ENCODE peak calls at places on chromosomes 2 and 18, in five cellular contexts. One of them, this sample, is unnamed. For H3K4me1 and H3K27me3, the result is how much of the 10 kb centered on the place peaks cover.

GRCh38 chr2:1236596-1236995 is 176.7 kb upstream of the TPO start:
- DNase-seq in A673: no peak
- DNase-seq in ovary: no peak
- DNase-seq in mammary epithelial cell: no peak
- DNase-seq in uterus: no peak
- DNase-seq in this sample: no peak

GRCh38 chr2:33240178-33240577 is 236.3 kb upstream of the RASGRP3 start:
- DNase-seq in mammary epithelial cell: peak
- DNase-seq in uterus: no peak
- DNase-seq in A673: no peak
- DNase-seq in ovary: no peak
- DNase-seq in this sample: no peak

GRCh38 chr2:15636972-15637785 is 45.5 kb downstream of the DDX1 start:
- DNase-seq in mammary epithelial cell: peak
- DNase-seq in uterus: peak
- DNase-seq in A673: peak
- DNase-seq in ovary: peak
- DNase-seq in this sample: peak

GRCh38 chr2:14401838-14402237 is 230.7 kb upstream of the LRATD1 start:
- DNase-seq in ovary: no peak
- DNase-seq in A673: no peak
- DNase-seq in mammary epithelial cell: no peak
- DNase-seq in uterus: peak
- DNase-seq in this sample: no peak

GRCh38 chr2:43406643-43407042 is 180.2 kb upstream of the ZFP36L2 start:
- DNase-seq in uterus: no peak
- DNase-seq in ovary: no peak
- DNase-seq in mammary epithelial cell: no peak
- DNase-seq in A673: no peak
- DNase-seq in this sample: no peak

GRCh38 chr18:42113529-42114191 is 158.6 kb downstream of the PIK3C3 start:
- DNase-seq in uterus: no peak
- DNase-seq in mammary epithelial cell: peak
- DNase-seq in A673: peak
- DNase-seq in ovary: no peak
- DNase-seq in this sample: no peak

GRCh38 chr2:66428986-66429612 is 5.8 kb upstream of the MEIS1 start:
- DNase-seq in uterus: peak
- DNase-seq in mammary epithelial cell: peak
- DNase-seq in ovary: peak
- DNase-seq in A673: peak
- DNase-seq in this sample: peak

GRCh38 chr2:142131016-142131714 is at the start of gene LRP1B:
- DNase-seq in mammary epithelial cell: peak
- DNase-seq in ovary: no peak
- DNase-seq in A673: peak
- DNase-seq in uterus: no peak
- DNase-seq in this sample: no peak

GRCh38 chr2:215796160-215796559 is 217.2 kb downstream of the MREG start:
- DNase-seq in ovary: no peak
- DNase-seq in uterus: peak
- DNase-seq in mammary epithelial cell: peak
- DNase-seq in A673: peak
- DNase-seq in this sample: no peak

GRCh38 chr2:241844831-241845578 is 13.7 kb downstream of the PDCD1 start:
- DNase-seq in A673: no peak
- DNase-seq in uterus: peak
- DNase-seq in mammary epithelial cell: no peak
- DNase-seq in ovary: no peak
- DNase-seq in this sample: peak

GRCh38 chr18:73668051-73668450 is 479.6 kb downstream of the FBXO15 start:
- DNase-seq in A673: no peak
- DNase-seq in mammary epithelial cell: no peak
- DNase-seq in uterus: no peak
- DNase-seq in ovary: no peak
- DNase-seq in this sample: no peak

GRCh38 chr2:133568172-133568571 is at the start of gene NCKAP5:
- DNase-seq in ovary: no peak
- DNase-seq in uterus: no peak
- DNase-seq in mammary epithelial cell: peak
- DNase-seq in A673: peak
- DNase-seq in this sample: no peak

GRCh38 chr2:240237609-240238151 is 97.2 kb upstream of the OTOS start:
- DNase-seq in ovary: peak
- DNase-seq in mammary epithelial cell: peak
- DNase-seq in uterus: no peak
- DNase-seq in A673: no peak
- DNase-seq in this sample: peak

GRCh38 chr18:44599409-44599808 is 81.3 kb upstream of the SETBP1 start:
- DNase-seq in uterus: no peak
- DNase-seq in A673: peak
- DNase-seq in ovary: peak
- DNase-seq in mammary epithelial cell: no peak
- DNase-seq in this sample: no peak

GRCh38 chr2:11234309-11234708 is 79.0 kb downstream of the SLC66A3 start:
- DNase-seq in mammary epithelial cell: no peak
- DNase-seq in ovary: no peak
- DNase-seq in uterus: no peak
- DNase-seq in A673: peak
- DNase-seq in this sample: no peak

GRCh38 chr2:234771985-234772774 is 179.6 kb upstream of the SH3BP4 start:
- DNase-seq in mammary epithelial cell: peak
- DNase-seq in ovary: no peak
- DNase-seq in uterus: no peak
- DNase-seq in A673: no peak
- DNase-seq in this sample: peak

GRCh38 chr2:169768262-169768995 is 30.2 kb upstream of the SSB start:
- DNase-seq in A673: no peak
- DNase-seq in uterus: no peak
- DNase-seq in mammary epithelial cell: no peak
- DNase-seq in ovary: no peak
- DNase-seq in this sample: peak

GRCh38 chr2:27857417-27858172 is 32.6 kb downstream of the RBKS start:
- DNase-seq in uterus: no peak
- DNase-seq in ovary: no peak
- DNase-seq in mammary epithelial cell: peak
- DNase-seq in A673: no peak
- DNase-seq in this sample: no peak

GRCh38 chr2:134674687-134675086 is 44.1 kb downstream of the TMEM163 start:
- DNase-seq in mammary epithelial cell: no peak
- DNase-seq in A673: no peak
- DNase-seq in uterus: no peak
- DNase-seq in ovary: no peak
- DNase-seq in this sample: no peak

GRCh38 chr2:235265348-235265965 is 228.4 kb upstream of the AGAP1 start:
- DNase-seq in mammary epithelial cell: no peak
- DNase-seq in ovary: no peak
- DNase-seq in uterus: no peak
- DNase-seq in A673: no peak
- DNase-seq in this sample: no peak

GRCh38 chr18:5510109-5510846 is 33.5 kb downstream of the EPB41L3 start:
- DNase-seq in uterus: no peak
- DNase-seq in ovary: no peak
- DNase-seq in mammary epithelial cell: no peak
- DNase-seq in A673: no peak
- DNase-seq in this sample: no peak

GRCh38 chr18:5515007-5515744 is 28.6 kb downstream of the EPB41L3 start:
- DNase-seq in A673: no peak
- DNase-seq in mammary epithelial cell: no peak
- DNase-seq in uterus: no peak
- DNase-seq in ovary: no peak
- DNase-seq in this sample: no peak

GRCh38 chr18:5512191-5512590 is 31.6 kb downstream of the EPB41L3 start:
- DNase-seq in ovary: no peak
- DNase-seq in mammary epithelial cell: no peak
- DNase-seq in uterus: no peak
- DNase-seq in A673: no peak
- DNase-seq in this sample: no peak

GRCh38 chr18:5518179-5518770 is 25.5 kb downstream of the EPB41L3 start:
- DNase-seq in A673: no peak
- DNase-seq in uterus: no peak
- DNase-seq in mammary epithelial cell: no peak
- DNase-seq in ovary: no peak
- DNase-seq in this sample: no peak

GRCh38 chr18:5513947-5514346 is 29.9 kb downstream of the EPB41L3 start:
- DNase-seq in A673: no peak
- DNase-seq in mammary epithelial cell: no peak
- DNase-seq in uterus: no peak
- DNase-seq in ovary: no peak
- DNase-seq in this sample: no peak
- H3K4me1 ChIP-seq in A673: under half
- H3K4me1 ChIP-seq in mammary epithelial cell: under half
- H3K4me1 ChIP-seq in uterus: under half
- H3K4me1 ChIP-seq in ovary: under half
- H3K4me1 ChIP-seq in this sample: under half

DNA sequence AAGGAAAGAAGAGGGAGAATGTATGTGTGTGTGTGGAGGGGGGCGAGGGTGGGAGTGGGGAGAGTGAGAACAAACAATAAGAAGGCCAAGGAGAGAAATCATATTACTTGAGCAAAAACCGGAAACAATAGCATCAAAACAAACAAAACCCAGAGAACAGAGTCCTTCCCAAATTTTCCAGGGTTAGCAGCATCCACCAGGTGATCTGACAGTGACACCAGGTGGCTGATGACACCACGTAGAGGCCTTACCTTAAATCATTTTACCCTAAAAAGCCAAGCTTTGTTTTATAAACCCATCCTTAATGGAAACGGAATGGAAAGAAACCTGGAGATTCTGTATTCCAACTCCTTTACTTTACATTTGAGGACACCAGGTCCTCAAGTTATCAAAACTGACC is 42.9 kb downstream of the CDCA7 start:
- DNase-seq in mammary epithelial cell: no peak
- DNase-seq in A673: no peak
- DNase-seq in uterus: no peak
- DNase-seq in ovary: no peak
- DNase-seq in this sample: no peak
- TF ChIP-seq CTCF in mammary epithelial cell: peak
- TF ChIP-seq CTCF in A673: no peak
- TF ChIP-seq CTCF in uterus: no peak
- TF ChIP-seq CTCF in ovary: no peak
- TF ChIP-seq CTCF in this sample: no peak

DNA sequence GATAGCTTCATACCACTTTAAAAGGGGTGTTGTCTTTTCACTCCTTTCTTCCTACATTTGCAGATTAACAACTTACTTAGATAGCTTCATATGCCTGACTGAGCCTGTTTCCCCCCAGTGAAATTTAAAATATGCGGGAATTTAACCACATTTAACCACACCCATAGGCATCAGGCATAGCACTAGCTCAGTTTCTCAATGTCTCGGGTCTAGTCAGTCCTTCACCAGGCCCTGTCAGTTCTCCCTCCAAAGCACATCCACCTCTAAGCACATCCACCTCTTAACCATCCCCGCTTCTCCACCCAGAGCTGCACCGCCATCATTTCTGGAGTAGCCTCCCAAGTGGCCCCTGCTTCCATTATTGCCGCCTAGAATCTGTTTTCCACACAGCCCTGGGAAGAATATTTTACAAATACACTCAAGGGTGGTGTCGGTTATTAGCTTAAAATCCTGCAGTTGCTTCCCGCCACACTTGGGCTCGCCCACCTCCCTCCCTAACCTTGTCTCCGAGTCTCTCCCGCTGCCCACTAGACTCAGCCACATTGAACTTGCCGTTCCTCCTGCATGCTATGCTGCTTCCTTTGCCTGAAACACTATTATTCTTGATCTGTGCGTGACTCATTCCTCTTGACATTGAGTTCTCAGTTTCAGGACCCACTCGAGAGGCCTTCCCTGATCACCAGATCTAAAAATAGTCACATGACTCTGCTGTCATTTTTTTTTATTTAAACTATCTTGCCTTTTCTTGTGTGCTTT is 68.3 kb downstream of the SPTBN1 start:
- DNase-seq in A673: peak
- DNase-seq in mammary epithelial cell: peak
- DNase-seq in uterus: no peak
- DNase-seq in ovary: no peak
- DNase-seq in this sample: no peak
- H3K27me3 ChIP-seq in A673: under half
- H3K27me3 ChIP-seq in mammary epithelial cell: under half
- H3K27me3 ChIP-seq in uterus: under half
- H3K27me3 ChIP-seq in ovary: under half
- H3K27me3 ChIP-seq in this sample: under half

GRCh38 chr2:37670378-37671012 is 947 bp downstream of the CDC42EP3 start:
- DNase-seq in mammary epithelial cell: no peak
- DNase-seq in ovary: no peak
- DNase-seq in uterus: no peak
- DNase-seq in A673: no peak
- DNase-seq in this sample: peak
- H3K4me1 ChIP-seq in mammary epithelial cell: under half
- H3K4me1 ChIP-seq in ovary: under half
- H3K4me1 ChIP-seq in uterus: under half
- H3K4me1 ChIP-seq in A673: under half
- H3K4me1 ChIP-seq in this sample: under half

GRCh38 chr2:18860179-18860578 is 270.8 kb upstream of the NT5C1B start:
- DNase-seq in uterus: no peak
- DNase-seq in ovary: no peak
- DNase-seq in mammary epithelial cell: no peak
- DNase-seq in A673: no peak
- DNase-seq in this sample: no peak

GRCh38 chr2:18849841-18850578 is 260.6 kb upstream of the NT5C1B start:
- DNase-seq in A673: no peak
- DNase-seq in ovary: no peak
- DNase-seq in uterus: no peak
- DNase-seq in mammary epithelial cell: peak
- DNase-seq in this sample: no peak

GRCh38 chr2:18856766-18857165 is 267.4 kb upstream of the NT5C1B start:
- DNase-seq in mammary epithelial cell: no peak
- DNase-seq in A673: no peak
- DNase-seq in ovary: no peak
- DNase-seq in uterus: no peak
- DNase-seq in this sample: no peak

DNA sequence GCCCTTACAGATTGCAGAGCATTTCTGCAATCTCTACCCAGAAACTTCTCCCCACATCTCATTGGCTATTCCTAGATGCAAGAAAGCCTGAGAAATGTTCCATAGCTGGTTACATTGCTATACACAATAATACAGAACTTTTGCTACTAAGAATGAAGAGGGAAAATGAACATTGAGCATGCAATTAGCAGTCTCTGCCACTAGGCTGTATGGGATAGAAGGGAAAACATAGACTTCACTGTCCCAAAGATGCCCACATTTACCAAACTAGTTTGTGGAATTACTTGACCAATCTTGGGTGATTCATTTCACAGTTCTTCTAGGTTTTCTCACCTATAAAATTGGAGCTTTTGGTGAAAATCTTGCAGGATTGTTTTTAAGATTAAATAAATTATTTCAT is 265.7 kb upstream of the NT5C1B start:
- DNase-seq in ovary: no peak
- DNase-seq in mammary epithelial cell: peak
- DNase-seq in uterus: no peak
- DNase-seq in A673: no peak
- DNase-seq in this sample: no peak
- TF ChIP-seq CTCF in ovary: no peak
- TF ChIP-seq CTCF in mammary epithelial cell: peak
- TF ChIP-seq CTCF in uterus: no peak
- TF ChIP-seq CTCF in A673: peak
- TF ChIP-seq CTCF in this sample: no peak